ENCODE peak calls at places on chromosomes 4 and X, in five cellular contexts. D is CD8-positive, alpha-beta T cell; R is stomach; X is IMR-90; Y is upper lobe of right lung. H is an unnamed sample.

GRCh38 chr4:86387013-86387412 is 27.2 kb upstream of the MAPK10 start:
- DNase-seq in Y (no peak), D (no peak), R (no peak), X (no peak), H (no peak)

GRCh38 chr4:181959121-181959520 is 284.1 kb upstream of the TENM3 start:
- DNase-seq in Y (no peak), X (peak; percentile 89), D (no peak), R (no peak), H (no peak)

GRCh38 chr4:124936427-124936826 is 223.9 kb upstream of the ANKRD50 start:
- DNase-seq in R (peak; percentile 83), D (no peak), Y (no peak), X (peak; percentile 60), H (peak; percentile 66)

GRCh38 chrX:10519761-10520160 is 100.6 kb downstream of the MID1 start:
- DNase-seq in D (no peak), R (no peak), Y (no peak), X (peak; percentile 12), H (no peak)

GRCh38 chr4:6939761-6940743 is 30.4 kb downstream of the TBC1D14 start:
- DNase-seq in R (no peak), Y (no peak), D (no peak), X (no peak), H (peak; percentile 47)

GRCh38 chr4:184328022-184328736 is 110.5 kb upstream of the ENPP6 start:
- DNase-seq in R (no peak), D (no peak), X (no peak), Y (no peak), H (no peak)

GRCh38 chrX:34956915-34957314 is 14.3 kb downstream of the FAM47B start:
- DNase-seq in D (no peak), R (no peak), Y (no peak), X (peak; percentile 52), H (no peak)

GRCh38 chr4:8201341-8201781 is 2.3 kb downstream of the SH3TC1 start:
- DNase-seq in R (no peak), D (no peak), Y (no peak), X (no peak), H (no peak)

GRCh38 chr4:169246957-169247396 is 23.8 kb downstream of the SH3RF1 start:
- DNase-seq in X (no peak), R (no peak), D (no peak), Y (no peak), H (no peak)

GRCh38 chrX:129749069-129749468 is 10.3 kb downstream of the XPNPEP2 start:
- DNase-seq in Y (no peak), R (no peak), D (no peak), X (no peak), H (no peak)

GRCh38 chr4:94253036-94253435 is 45.4 kb downstream of the SMARCAD1 start:
- DNase-seq in R (no peak), D (no peak), X (peak; percentile 7), Y (no peak), H (no peak)

GRCh38 chr4:38691251-38692008 is 27.4 kb downstream of the KLF3 start:
- DNase-seq in Y (no peak), R (no peak), X (peak; percentile 95), D (no peak), H (no peak)

GRCh38 chr4:38695844-38696243 is 31.8 kb downstream of the KLF3 start:
- DNase-seq in X (no peak), D (no peak), R (no peak), Y (no peak), H (no peak)

GRCh38 chr4:38694330-38694729 is 30.3 kb downstream of the KLF3 start:
- DNase-seq in R (no peak), Y (no peak), D (no peak), X (no peak), H (no peak)

GRCh38 chr4:38692421-38692820 is 28.4 kb downstream of the KLF3 start:
- DNase-seq in X (no peak), Y (no peak), D (no peak), R (no peak), H (no peak)

GRCh38 chr4:38693531-38693930 is 29.5 kb downstream of the KLF3 start:
- DNase-seq in Y (no peak), X (no peak), D (no peak), R (no peak), H (no peak)
- H3K4me1 ChIP-seq in Y (peaks cover 31% of the 10 kb centered on the region), X (peaks cover 5% of the 10 kb centered on the region), D (no peaks in the 10 kb centered on the region), R (peaks cover 16% of the 10 kb centered on the region), H (peaks cover 20% of the 10 kb centered on the region)

GRCh38 chrX:69307029-69307428 is 141.8 kb upstream of the PJA1 start:
- DNase-seq in Y (no peak), X (no peak), D (no peak), R (no peak), H (no peak)

GRCh38 chrX:69309074-69309792 is 144.0 kb upstream of the PJA1 start:
- DNase-seq in D (no peak), R (no peak), X (no peak), Y (no peak), H (no peak)

GRCh38 chrX:69305333-69306062 is 140.2 kb upstream of the PJA1 start:
- DNase-seq in R (no peak), D (no peak), X (no peak), Y (no peak), H (no peak)

GRCh38 chrX:69306063-69306404 is 140.8 kb upstream of the PJA1 start:
- DNase-seq in D (no peak), X (no peak), Y (no peak), R (no peak), H (no peak)

GRCh38 chrX:69307736-69308135 is 142.5 kb upstream of the PJA1 start:
- DNase-seq in D (no peak), R (no peak), X (no peak), Y (no peak), H (no peak)
- H3K4me3 ChIP-seq in D (no peak overlapping the region), R (no peak overlapping the region), X (no peak overlapping the region), Y (no peak overlapping the region), H (no peak overlapping the region)

GRCh38 chr4:37892641-37893040 is 1.8 kb downstream of the TBC1D1 start:
- DNase-seq in X (no peak), D (no peak), Y (no peak), R (no peak), H (no peak)

GRCh38 chr4:37893164-37893563 is 2.3 kb downstream of the TBC1D1 start:
- DNase-seq in R (no peak), D (no peak), Y (no peak), X (no peak), H (no peak)

GRCh38 chr4:37890501-37891220 is at the start of gene TBC1D1:
- DNase-seq in R (peak; percentile 75), X (no peak), D (peak; percentile 15), Y (peak; percentile 90), H (peak; percentile 94)

GRCh38 chr4:37891221-37892159 is 606 bp downstream of the TBC1D1 start:
- DNase-seq in D (peak; percentile 34), R (peak; percentile 33), Y (no peak), X (peak; percentile 4), H (no peak)

GRCh38 chr4:37889849-37890500 is 909 bp upstream of the TBC1D1 start:
- DNase-seq in Y (no peak), R (no peak), D (no peak), X (peak; percentile 1), H (peak; percentile 59)
- TF ChIP-seq CTCF in Y (no peak), R (no peak), D (no peak), X (no peak), H (no peak)

GRCh38 chr4:141642711-141643110 is 6.3 kb downstream of the IL15 start:
- DNase-seq in R (no peak), Y (no peak), D (no peak), X (no peak), H (no peak)
- H3K4me1 ChIP-seq in R (no peaks in the 10 kb centered on the region), Y (peaks cover 5% of the 10 kb centered on the region), D (no peaks in the 10 kb centered on the region), X (peaks cover 11% of the 10 kb centered on the region), H (peaks cover 8% of the 10 kb centered on the region)

H was measured in psoas muscle.